ENCODE peak calls at places on chromosomes 12 and 14, in five cellular contexts. O is right lobe of liver, T is mesothelial cell of epicardium, X is left ventricle myocardium inferior, Z is ovary. D is an unnamed sample.

GRCh38 chr12:52815676-52816075 is 1.8 kb upstream of the KRT4 start:
- DNase-seq in O (no peak), T (no peak), X (no peak), Z (no peak), D (no peak)

GRCh38 chr12:2813573-2814185 is 1.2 kb downstream of the ITFG2 start:
- DNase-seq in O (no peak), T (peak), X (no peak), Z (no peak), D (no peak)

GRCh38 chr12:28374556-28374955 is 184.3 kb downstream of the CCDC91 start:
- DNase-seq in O (no peak), T (no peak), X (no peak), Z (no peak), D (no peak)

GRCh38 chr14:92546347-92547053 is 32.9 kb downstream of the RIN3 start:
- DNase-seq in O (no peak), T (no peak), X (no peak), Z (no peak), D (no peak)

GRCh38 chr14:61653507-61653906 is 41.8 kb upstream of the HIF1A start:
- DNase-seq in O (no peak), T (no peak), X (no peak), Z (peak), D (no peak)

GRCh38 chr12:7934153-7934552 is 1.8 kb downstream of the SLC2A3 start:
- DNase-seq in O (peak), T (no peak), X (no peak), Z (no peak), D (no peak)

GRCh38 chr14:30223385-30223785 is 295.7 kb upstream of the PRKD1 start:
- DNase-seq in O (peak), T (no peak), X (peak), Z (peak), D (peak)

GRCh38 chr12:1189163-1189562 is 198.1 kb downstream of the ERC1 start:
- DNase-seq in O (no peak), T (no peak), X (no peak), Z (no peak), D (no peak)

GRCh38 chr12:11648514-11649412 is 711 bp upstream of the ETV6 start:
- DNase-seq in O (peak), T (peak), X (peak), Z (peak), D (peak)
- TF ChIP-seq CTCF in O (no peak), T (no peak), X (no peak), Z (no peak), D (no peak)

GRCh38 chr14:103910262-103910935 is 17.9 kb upstream of the TDRD9 start:
- DNase-seq in O (peak), T (peak), X (peak), Z (peak), D (peak)

GRCh38 chr14:103909531-103910261 is 18.6 kb upstream of the TDRD9 start:
- DNase-seq in O (no peak), T (no peak), X (no peak), Z (no peak), D (no peak)

GRCh38 chr14:103904493-103905107 is 23.7 kb upstream of the TDRD9 start:
- DNase-seq in O (no peak), T (no peak), X (no peak), Z (no peak), D (no peak)

GRCh38 chr14:103908580-103908979 is 19.7 kb upstream of the TDRD9 start:
- DNase-seq in O (no peak), T (no peak), X (no peak), Z (no peak), D (no peak)

DNA sequence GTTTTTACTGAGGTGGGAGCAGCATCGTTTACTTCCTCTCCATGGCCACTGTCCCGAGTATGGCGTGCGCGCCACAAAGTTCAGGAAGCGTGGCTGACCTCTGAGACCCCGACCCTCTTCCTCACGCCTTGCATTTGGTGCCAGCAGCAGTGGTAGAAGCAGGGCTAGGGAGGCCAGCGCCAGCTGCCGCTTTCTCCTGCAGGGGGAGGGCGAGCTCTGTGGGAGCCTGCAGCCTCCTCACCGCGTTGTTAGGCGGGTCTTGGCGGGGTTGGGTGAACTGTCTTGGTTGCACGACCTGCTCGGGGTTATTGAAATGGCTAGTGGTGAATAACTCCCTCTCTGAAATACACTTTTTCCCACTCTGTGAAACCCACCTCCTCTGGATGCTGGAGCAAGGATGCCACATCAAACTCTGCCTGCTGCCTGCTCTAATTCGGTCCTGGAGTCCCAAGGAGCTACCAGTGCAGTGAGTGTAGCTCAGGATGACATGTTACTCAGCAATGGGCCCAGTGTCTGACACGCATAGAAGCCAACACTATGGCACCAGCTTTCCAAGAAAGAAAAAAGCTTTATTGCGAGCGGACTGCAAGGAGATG is 22.3 kb upstream of the TDRD9 start:
- DNase-seq in O (no peak), T (no peak), X (no peak), Z (no peak), D (no peak)
- TF ChIP-seq CTCF in O (no peak), T (no peak), X (no peak), Z (no peak), D (no peak)

GRCh38 chr14:106039400-106039799 is 513.0 kb downstream of the TMEM121 start:
- DNase-seq in O (no peak), T (no peak), X (no peak), Z (no peak), D (no peak)
- TF ChIP-seq CTCF in O (no peak), T (no peak), X (no peak), Z (no peak), D (no peak)

DNA sequence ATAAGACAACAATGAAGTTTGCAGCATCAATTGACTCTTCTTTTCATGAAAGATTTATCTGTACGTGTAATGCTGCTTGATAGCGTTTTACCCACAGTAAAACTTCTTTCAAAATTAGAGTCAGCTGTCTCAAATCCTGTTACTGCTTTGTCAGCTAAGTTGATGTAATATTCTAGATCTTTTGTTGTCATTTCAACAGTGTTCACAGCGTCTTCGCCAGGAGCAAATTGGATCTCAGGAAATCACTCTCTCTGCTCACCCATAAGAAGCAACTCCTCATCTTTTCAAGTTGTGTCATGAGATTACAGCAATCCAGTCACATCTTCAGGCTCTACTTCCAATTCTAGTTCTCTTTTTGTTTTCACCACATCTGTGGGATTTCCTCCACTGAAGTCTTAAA is 9.5 kb downstream of the PCNX1 start:
- DNase-seq in O (no peak), T (no peak), X (no peak), Z (no peak), D (no peak)
- TF ChIP-seq CTCF in O (no peak), T (no peak), X (no peak), Z (no peak), D (no peak)

GRCh38 chr12:22530-23201 is 43.9 kb upstream of the IQSEC3 start:
- DNase-seq in O (peak), T (no peak), X (no peak), Z (no peak), D (no peak)

GRCh38 chr12:21301-22189 is 45.0 kb upstream of the IQSEC3 start:
- DNase-seq in O (peak), T (no peak), X (no peak), Z (no peak), D (no peak)

GRCh38 chr12:22190-22529 is 44.4 kb upstream of the IQSEC3 start:
- DNase-seq in O (no peak), T (no peak), X (no peak), Z (no peak), D (no peak)

GRCh38 chr12:20757-21156 is 45.8 kb upstream of the IQSEC3 start:
- DNase-seq in O (no peak), T (no peak), X (no peak), Z (no peak), D (no peak)
- TF ChIP-seq CTCF in O (no peak), T (no peak), X (no peak), Z (no peak), D (no peak)

GRCh38 chr14:76456200-76456599 is 80.3 kb downstream of the ESRRB start:
- DNase-seq in O (no peak), T (no peak), X (no peak), Z (no peak), D (no peak)
- TF ChIP-seq CTCF in O (peak), T (peak), X (peak), Z (no peak), D (no peak)

GRCh38 chr12:76555226-76555767 is 4.3 kb downstream of the OSBPL8 start:
- DNase-seq in O (no peak), T (no peak), X (no peak), Z (no peak), D (no peak)
- TF ChIP-seq CTCF in O (no peak), T (no peak), X (no peak), Z (no peak), D (no peak)

D was measured in thoracic aorta.